ENCODE peak calls at places on chromosome 22, in five cellular contexts. One of them, this sample, is unnamed.

GRCh38 chr22:38504731-38505594 is 1.1 kb downstream of the DDX17 start:
- DNase-seq in upper lobe of left lung: peak; percentile 72
- DNase-seq in transverse colon: peak; percentile 66
- DNase-seq in sigmoid colon: peak; percentile 78
- DNase-seq in ovary: no peak
- DNase-seq in this sample: peak; percentile 84

GRCh38 chr22:38214248-38215056 is 12.7 kb downstream of the MAFF start:
- DNase-seq in ovary: peak; percentile 70
- DNase-seq in transverse colon: peak; percentile 83
- DNase-seq in sigmoid colon: peak; percentile 83
- DNase-seq in upper lobe of left lung: peak; percentile 80
- DNase-seq in this sample: peak; percentile 79

GRCh38 chr22:22951035-22951434 is 63.4 kb downstream of the IGLL5 start:
- DNase-seq in upper lobe of left lung: no peak
- DNase-seq in transverse colon: no peak
- DNase-seq in ovary: no peak
- DNase-seq in sigmoid colon: no peak
- DNase-seq in this sample: no peak

GRCh38 chr22:20438066-20438677 is 547 bp upstream of the SCARF2 start:
- DNase-seq in sigmoid colon: peak; percentile 80
- DNase-seq in ovary: peak; percentile 59
- DNase-seq in upper lobe of left lung: no peak
- DNase-seq in transverse colon: no peak
- DNase-seq in this sample: no peak

GRCh38 chr22:27747396-27748256 is 53.9 kb downstream of the MN1 start:
- DNase-seq in upper lobe of left lung: no peak
- DNase-seq in ovary: no peak
- DNase-seq in transverse colon: no peak
- DNase-seq in sigmoid colon: peak; percentile 57
- DNase-seq in this sample: peak; percentile 39

GRCh38 chr22:19757140-19757984 is 3.2 kb upstream of the TBX1 start:
- DNase-seq in ovary: no peak
- DNase-seq in sigmoid colon: no peak
- DNase-seq in transverse colon: peak; percentile 16
- DNase-seq in upper lobe of left lung: no peak
- DNase-seq in this sample: no peak

GRCh38 chr22:22748297-22748743 is 103.9 kb downstream of the GGTLC2 start:
- DNase-seq in upper lobe of left lung: peak; percentile 50
- DNase-seq in sigmoid colon: no peak
- DNase-seq in ovary: peak; percentile 34
- DNase-seq in transverse colon: peak; percentile 54
- DNase-seq in this sample: peak; percentile 24

GRCh38 chr22:40237241-40237640 is 59.5 kb downstream of the TNRC6B start:
- DNase-seq in ovary: no peak
- DNase-seq in sigmoid colon: no peak
- DNase-seq in upper lobe of left lung: no peak
- DNase-seq in transverse colon: no peak
- DNase-seq in this sample: no peak

GRCh38 chr22:33476716-33477115 is 418.5 kb upstream of the SYN3 start:
- DNase-seq in upper lobe of left lung: no peak
- DNase-seq in sigmoid colon: no peak
- DNase-seq in transverse colon: no peak
- DNase-seq in ovary: no peak
- DNase-seq in this sample: no peak

GRCh38 chr22:27867958-27868737 is 50.9 kb downstream of the PITPNB start:
- DNase-seq in upper lobe of left lung: no peak
- DNase-seq in sigmoid colon: no peak
- DNase-seq in ovary: no peak
- DNase-seq in transverse colon: no peak
- DNase-seq in this sample: no peak

GRCh38 chr22:34845391-34845790 is 220.6 kb upstream of the ISX start:
- DNase-seq in upper lobe of left lung: no peak
- DNase-seq in transverse colon: no peak
- DNase-seq in ovary: no peak
- DNase-seq in sigmoid colon: no peak
- DNase-seq in this sample: no peak

GRCh38 chr22:47129902-47130301 is 367.5 kb downstream of the TBC1D22A start:
- DNase-seq in transverse colon: peak; percentile 89
- DNase-seq in upper lobe of left lung: no peak
- DNase-seq in sigmoid colon: no peak
- DNase-seq in ovary: no peak
- DNase-seq in this sample: peak; percentile 90

GRCh38 chr22:22942511-22943329 is 55.1 kb downstream of the IGLL5 start:
- DNase-seq in sigmoid colon: peak; percentile 61
- DNase-seq in upper lobe of left lung: peak; percentile 50
- DNase-seq in transverse colon: peak; percentile 82
- DNase-seq in ovary: peak; percentile 14
- DNase-seq in this sample: peak; percentile 80

GRCh38 chr22:49992921-49993648 is 19.5 kb downstream of the IL17REL start:
- DNase-seq in upper lobe of left lung: peak; percentile 81
- DNase-seq in sigmoid colon: peak; percentile 66
- DNase-seq in transverse colon: peak; percentile 83
- DNase-seq in ovary: peak; percentile 8
- DNase-seq in this sample: peak; percentile 67

GRCh38 chr22:38203855-38204497 is 2.2 kb downstream of the MAFF start:
- DNase-seq in sigmoid colon: peak; percentile 62
- DNase-seq in upper lobe of left lung: no peak
- DNase-seq in ovary: no peak
- DNase-seq in transverse colon: no peak
- DNase-seq in this sample: no peak

GRCh38 chr22:47727656-47728055 is 965.2 kb downstream of the TBC1D22A start:
- DNase-seq in upper lobe of left lung: no peak
- DNase-seq in sigmoid colon: no peak
- DNase-seq in ovary: no peak
- DNase-seq in transverse colon: no peak
- DNase-seq in this sample: no peak

GRCh38 chr22:32308934-32309333 is 48.7 kb upstream of the RFPL3 start:
- DNase-seq in ovary: no peak
- DNase-seq in sigmoid colon: no peak
- DNase-seq in upper lobe of left lung: no peak
- DNase-seq in transverse colon: no peak
- DNase-seq in this sample: no peak

GRCh38 chr22:28299760-28300159 is 379.9 kb downstream of the TTC28 start:
- DNase-seq in ovary: peak; percentile 32
- DNase-seq in transverse colon: no peak
- DNase-seq in sigmoid colon: no peak
- DNase-seq in upper lobe of left lung: no peak
- DNase-seq in this sample: no peak

GRCh38 chr22:36682835-36683234 is 20.7 kb downstream of the CACNG2 start:
- DNase-seq in ovary: no peak
- DNase-seq in sigmoid colon: no peak
- DNase-seq in transverse colon: no peak
- DNase-seq in upper lobe of left lung: no peak
- DNase-seq in this sample: no peak

GRCh38 chr22:36692280-36692679 is 11.3 kb downstream of the CACNG2 start:
- DNase-seq in upper lobe of left lung: no peak
- DNase-seq in transverse colon: no peak
- DNase-seq in ovary: no peak
- DNase-seq in sigmoid colon: no peak
- DNase-seq in this sample: no peak

GRCh38 chr22:36689583-36689982 is 14.0 kb downstream of the CACNG2 start:
- DNase-seq in sigmoid colon: no peak
- DNase-seq in ovary: no peak
- DNase-seq in upper lobe of left lung: no peak
- DNase-seq in transverse colon: no peak
- DNase-seq in this sample: no peak

GRCh38 chr22:36691488-36691887 is 12.1 kb downstream of the CACNG2 start:
- DNase-seq in transverse colon: no peak
- DNase-seq in sigmoid colon: no peak
- DNase-seq in ovary: no peak
- DNase-seq in upper lobe of left lung: no peak
- DNase-seq in this sample: no peak

GRCh38 chr22:36687516-36687915 is 16.0 kb downstream of the CACNG2 start:
- DNase-seq in upper lobe of left lung: no peak
- DNase-seq in sigmoid colon: no peak
- DNase-seq in ovary: no peak
- DNase-seq in transverse colon: no peak
- DNase-seq in this sample: no peak
- TF ChIP-seq POLR2A in upper lobe of left lung: no peak
- TF ChIP-seq POLR2A in sigmoid colon: no peak
- TF ChIP-seq POLR2A in ovary: no peak
- TF ChIP-seq POLR2A in transverse colon: no peak
- TF ChIP-seq POLR2A in this sample: no peak

GRCh38 chr22:45857519-45857918 is 119.4 kb downstream of the WNT7B start:
- DNase-seq in transverse colon: no peak
- DNase-seq in sigmoid colon: no peak
- DNase-seq in upper lobe of left lung: no peak
- DNase-seq in ovary: no peak
- DNase-seq in this sample: no peak
- TF ChIP-seq POLR2A in transverse colon: no peak
- TF ChIP-seq POLR2A in sigmoid colon: no peak
- TF ChIP-seq POLR2A in upper lobe of left lung: no peak
- TF ChIP-seq POLR2A in ovary: no peak
- TF ChIP-seq POLR2A in this sample: no peak

DNA sequence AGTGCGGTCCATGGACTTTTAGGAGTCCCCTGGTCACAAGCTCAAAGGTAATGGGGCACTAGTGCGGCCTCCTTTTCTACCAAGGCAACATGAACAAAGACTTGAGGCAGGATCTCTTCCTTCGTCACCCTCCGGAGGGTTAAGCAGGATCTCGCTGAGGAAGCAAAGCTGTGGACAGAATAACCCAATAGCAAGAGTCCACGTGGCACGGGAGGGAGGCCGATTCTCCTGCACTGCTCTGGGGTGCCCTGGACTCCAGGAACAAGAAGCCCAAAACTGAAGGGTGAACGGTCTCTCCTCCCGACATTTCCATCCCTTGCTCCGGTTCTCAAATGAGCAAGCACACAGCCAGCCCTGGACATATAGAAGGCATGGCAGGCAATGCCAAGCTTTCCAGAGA is 20.7 kb downstream of the MYH9 start:
- DNase-seq in ovary: no peak
- DNase-seq in sigmoid colon: no peak
- DNase-seq in upper lobe of left lung: no peak
- DNase-seq in transverse colon: no peak
- DNase-seq in this sample: no peak
- TF ChIP-seq POLR2A in ovary: no peak
- TF ChIP-seq POLR2A in sigmoid colon: no peak
- TF ChIP-seq POLR2A in upper lobe of left lung: no peak
- TF ChIP-seq POLR2A in transverse colon: no peak
- TF ChIP-seq POLR2A in this sample: no peak

GRCh38 chr22:43088979-43089717 is at the start of gene TTLL1:
- DNase-seq in transverse colon: peak; percentile 93
- DNase-seq in ovary: peak; percentile 81
- DNase-seq in sigmoid colon: peak; percentile 91
- DNase-seq in upper lobe of left lung: peak; percentile 93
- DNase-seq in this sample: peak; percentile 89
- TF ChIP-seq POLR2A in transverse colon: no peak
- TF ChIP-seq POLR2A in ovary: peak; percentile 6
- TF ChIP-seq POLR2A in sigmoid colon: no peak
- TF ChIP-seq POLR2A in upper lobe of left lung: peak; percentile 64
- TF ChIP-seq POLR2A in this sample: peak; percentile 32

GRCh38 chr22:21741059-21741458 is 5.5 kb upstream of the YPEL1 start:
- DNase-seq in upper lobe of left lung: no peak
- DNase-seq in transverse colon: no peak
- DNase-seq in ovary: no peak
- DNase-seq in sigmoid colon: no peak
- DNase-seq in this sample: no peak

GRCh38 chr22:21738081-21738480 is 2.5 kb upstream of the YPEL1 start:
- DNase-seq in sigmoid colon: no peak
- DNase-seq in ovary: no peak
- DNase-seq in transverse colon: no peak
- DNase-seq in upper lobe of left lung: no peak
- DNase-seq in this sample: no peak

GRCh38 chr22:21738966-21739365 is 3.4 kb upstream of the YPEL1 start:
- DNase-seq in upper lobe of left lung: no peak
- DNase-seq in sigmoid colon: no peak
- DNase-seq in transverse colon: no peak
- DNase-seq in ovary: no peak
- DNase-seq in this sample: no peak

GRCh38 chr22:21741790-21742189 is 6.2 kb upstream of the YPEL1 start:
- DNase-seq in transverse colon: no peak
- DNase-seq in ovary: no peak
- DNase-seq in sigmoid colon: no peak
- DNase-seq in upper lobe of left lung: no peak
- DNase-seq in this sample: no peak

DNA sequence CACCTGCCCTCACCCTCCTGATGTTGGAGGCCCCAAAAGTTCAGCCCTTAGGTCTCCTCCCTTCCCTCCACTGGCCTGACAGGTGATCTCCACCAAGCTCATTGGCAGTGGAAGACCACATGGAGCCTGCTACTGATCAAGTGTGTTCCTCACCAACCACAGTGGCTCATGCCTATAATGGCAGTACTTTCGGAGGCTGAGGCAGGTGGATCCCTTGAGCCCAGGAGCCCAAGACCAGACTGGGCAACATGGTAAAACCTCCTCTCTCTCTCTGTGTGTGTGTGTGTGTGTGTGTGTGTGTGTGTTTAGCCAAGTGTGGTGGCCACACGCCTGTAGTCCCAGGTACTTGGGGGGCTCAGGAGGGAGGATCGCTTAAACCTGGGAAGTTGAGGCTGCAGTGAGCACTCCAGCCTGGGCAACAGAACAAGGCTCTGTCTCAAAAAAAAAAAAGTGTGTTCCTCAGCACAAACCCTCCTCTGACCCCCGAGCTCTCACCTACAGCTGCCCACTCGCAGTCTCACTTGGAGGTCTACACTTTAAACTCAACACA is 4.3 kb upstream of the YPEL1 start:
- DNase-seq in upper lobe of left lung: no peak
- DNase-seq in sigmoid colon: no peak
- DNase-seq in ovary: no peak
- DNase-seq in transverse colon: no peak
- DNase-seq in this sample: no peak
- TF ChIP-seq POLR2A in upper lobe of left lung: no peak
- TF ChIP-seq POLR2A in sigmoid colon: no peak
- TF ChIP-seq POLR2A in ovary: no peak
- TF ChIP-seq POLR2A in transverse colon: no peak
- TF ChIP-seq POLR2A in this sample: no peak

GRCh38 chr22:29780220-29780619 is 13.1 kb downstream of the UQCR10 start:
- DNase-seq in ovary: no peak
- DNase-seq in transverse colon: no peak
- DNase-seq in sigmoid colon: no peak
- DNase-seq in upper lobe of left lung: no peak
- DNase-seq in this sample: no peak
- TF ChIP-seq POLR2A in ovary: no peak
- TF ChIP-seq POLR2A in transverse colon: no peak
- TF ChIP-seq POLR2A in sigmoid colon: no peak
- TF ChIP-seq POLR2A in upper lobe of left lung: no peak
- TF ChIP-seq POLR2A in this sample: no peak

DNA sequence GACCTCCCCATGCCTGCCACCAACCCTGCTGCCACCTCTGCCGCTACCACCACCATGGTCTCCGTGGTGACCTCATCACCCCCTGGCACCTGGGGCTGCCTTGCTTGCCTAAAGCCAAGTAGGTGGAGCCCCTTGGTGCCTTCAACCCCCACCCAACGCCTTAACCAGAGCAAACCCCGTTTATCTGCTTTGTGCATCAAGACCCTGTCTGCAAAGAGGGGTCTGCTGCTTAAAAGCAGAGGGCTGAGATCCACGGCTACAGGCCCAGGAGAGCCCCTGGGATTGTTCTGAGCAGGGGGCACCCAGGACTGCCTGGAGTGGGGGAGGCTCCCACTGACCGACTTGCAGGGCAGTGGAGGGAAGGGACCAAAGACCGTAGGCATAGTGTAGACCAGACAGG is 4.9 kb upstream of the PPIL2 start:
- DNase-seq in transverse colon: no peak
- DNase-seq in upper lobe of left lung: no peak
- DNase-seq in sigmoid colon: no peak
- DNase-seq in ovary: no peak
- DNase-seq in this sample: no peak
- TF ChIP-seq POLR2A in transverse colon: no peak
- TF ChIP-seq POLR2A in upper lobe of left lung: no peak
- TF ChIP-seq POLR2A in sigmoid colon: no peak
- TF ChIP-seq POLR2A in ovary: no peak
- TF ChIP-seq POLR2A in this sample: no peak